ENCODE peak calls at places on chromosomes 12 and 14, in six cellular contexts. A is mesenchymal stem cell, O is IMR-90, T is H1, J is neuronal stem cell, D is trophoblast cell. F is an unnamed sample.

GRCh38 chr12:7162691-7163114 is 26.8 kb upstream of the PEX5 start:
- DNase-seq in O (no peak), T (peak), J (no peak), A (peak), D (peak), F (peak)

GRCh38 chr12:80485222-80485987 is 41.4 kb downstream of the PTPRQ start:
- DNase-seq in O (no peak), J (no peak), T (no peak), A (no peak), D (peak), F (no peak)

GRCh38 chr12:111846016-111846415 is 4.0 kb downstream of the MAPKAPK5 start:
- DNase-seq in A (no peak), J (no peak), T (no peak), O (no peak), D (no peak), F (no peak)

GRCh38 chr12:52060498-52061177 is 9.1 kb upstream of the ATG101 start:
- DNase-seq in A (peak), O (peak), J (no peak), T (peak), D (no peak), F (no peak)

GRCh38 chr12:49369723-49370145 is 2.5 kb downstream of the SPATS2 start:
- DNase-seq in T (no peak), D (peak), J (no peak), A (peak), O (peak), F (peak)

GRCh38 chr14:56333361-56334279 is 215.4 kb downstream of the PELI2 start:
- DNase-seq in O (peak), T (no peak), A (peak), J (no peak), D (no peak), F (no peak)

GRCh38 chr12:70550180-70550577 is 87.0 kb downstream of the PTPRB start:
- DNase-seq in J (no peak), D (no peak), A (no peak), T (no peak), O (no peak), F (no peak)

GRCh38 chr12:127270193-127270592 is 996.8 kb upstream of the TMEM132C start:
- DNase-seq in J (no peak), O (peak), D (no peak), T (no peak), A (peak), F (no peak)

GRCh38 chr14:29518335-29518734 is 409.3 kb downstream of the PRKD1 start:
- DNase-seq in A (no peak), T (no peak), D (no peak), O (peak), J (no peak), F (no peak)

GRCh38 chr14:53347046-53347445 is 193.9 kb upstream of the DDHD1 start:
- DNase-seq in A (no peak), D (no peak), T (no peak), J (no peak), O (no peak), F (peak)

DNA sequence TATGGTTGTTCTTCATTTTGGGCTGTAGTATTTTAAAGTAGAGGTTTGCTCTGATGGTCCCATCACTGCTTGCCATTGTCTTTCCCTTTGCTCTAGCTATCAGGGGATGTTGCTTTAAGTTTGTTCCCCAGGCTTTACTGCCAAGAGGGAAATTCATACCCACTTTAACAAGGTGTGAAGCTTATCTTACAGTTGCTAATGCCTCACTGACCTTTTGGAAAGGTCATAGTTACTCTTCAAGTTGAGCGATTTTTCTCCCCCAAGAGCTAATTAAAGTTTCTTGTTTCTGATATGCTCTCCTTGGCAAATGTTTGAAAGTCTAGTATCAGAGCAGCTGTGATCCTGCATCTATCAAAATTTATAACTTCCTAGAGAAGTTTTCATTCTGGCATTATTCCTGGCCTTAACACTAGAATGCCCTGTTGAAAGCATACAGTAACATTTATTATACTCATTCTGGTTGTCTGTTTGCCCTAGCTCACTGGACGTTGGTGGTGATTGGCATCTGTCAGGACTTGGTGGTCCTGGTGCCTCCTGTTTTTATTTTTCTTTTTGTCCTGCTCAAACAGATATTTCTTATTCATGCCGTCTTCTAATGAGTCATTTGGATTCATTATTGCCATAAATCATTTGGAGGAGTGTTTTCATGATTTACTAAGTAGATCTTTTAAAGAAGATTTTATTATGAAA is 8.1 kb downstream of the ATP2A2 start:
- DNase-seq in J (no peak), D (no peak), O (no peak), T (no peak), A (no peak), F (peak)
- H3K4me3 ChIP-seq in J (no peak), D (no peak), O (no peak), T (no peak), A (peak), F (no peak)

GRCh38 chr12:122526683-122527477 is at the start of the genes KNTC1 and RSRC2:
- DNase-seq in T (peak), O (peak), A (peak), J (peak), D (peak), F (peak)
- H3K4ac ChIP-seq in T (peak), O (peak), A (peak), J (no peak), D (peak), F (peak)

GRCh38 chr12:10612110-10612509 is 1.3 kb downstream of the MAGOHB start:
- DNase-seq in D (no peak), A (no peak), J (no peak), T (no peak), O (no peak), F (no peak)

GRCh38 chr12:10613334-10614055 is at the start of gene MAGOHB:
- DNase-seq in D (peak), T (peak), O (peak), J (peak), A (peak), F (peak)

GRCh38 chr12:10614056-10614370 is 604 bp upstream of the MAGOHB start:
- DNase-seq in O (no peak), T (no peak), J (no peak), D (no peak), A (no peak), F (no peak)

GRCh38 chr12:10615532-10615931 is 2.1 kb upstream of the MAGOHB start:
- DNase-seq in A (peak), J (no peak), O (no peak), D (peak), T (no peak), F (peak)

DNA sequence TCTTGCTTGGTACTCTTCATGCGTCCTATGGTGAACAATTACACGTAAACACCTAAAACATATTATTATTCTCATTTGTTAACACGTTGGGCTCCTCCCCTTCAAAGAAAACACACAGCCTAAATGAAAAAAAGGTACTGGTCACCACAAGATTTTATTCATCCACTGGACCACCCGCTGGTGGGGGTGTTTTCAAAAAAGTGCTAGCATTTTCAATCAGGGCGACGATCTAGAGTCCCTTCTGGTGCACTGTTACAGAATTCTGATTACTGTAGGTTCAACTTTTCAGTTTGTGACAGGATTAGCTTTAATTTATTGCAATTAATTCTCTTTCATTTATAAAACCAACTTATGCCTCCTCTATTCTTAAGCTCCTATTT is 465 bp downstream of the MAGOHB start:
- DNase-seq in D (no peak), T (no peak), O (no peak), J (peak), A (no peak), F (peak)
- H2BK5ac ChIP-seq in D (peak), T (peak), O (peak), J (no peak), A (no peak), F (no peak)

GRCh38 chr12:113057565-113058485 is 1.3 kb downstream of the DTX1 start:
- DNase-seq in J (no peak), D (no peak), A (no peak), O (no peak), T (peak), F (no peak)
- H3K4me3 ChIP-seq in J (no peak), D (no peak), A (no peak), O (no peak), T (no peak), F (no peak)

F was measured in mesendoderm.